ENCODE peak calls at places on chromosome 11, in four cellular contexts. I is HAP-1, C is IMR-90, H is cardiac fibroblast. G is an unnamed sample.

GRCh38 chr11:112050721-112051120 is 23.1 kb downstream of the PIH1D2 start:
- DNase-seq in I (no peak), C (no peak), H (no peak), G (no peak)

GRCh38 chr11:77101043-77101537 is 1.6 kb upstream of the OMP start:
- DNase-seq in I (peak; percentile 6), C (peak; percentile 30), H (peak; percentile 55), G (peak; percentile 47)

GRCh38 chr11:118605116-118605867 is 2.1 kb upstream of the PHLDB1 start:
- DNase-seq in I (no peak), C (peak; percentile 94), H (peak; percentile 97), G (peak; percentile 75)

GRCh38 chr11:119460582-119460981 is 37.6 kb upstream of the THY1 start:
- DNase-seq in I (no peak), C (peak; percentile 97), H (peak; percentile 26), G (peak; percentile 86)

GRCh38 chr11:11078344-11078743 is 220.5 kb upstream of the ZBED5 start:
- DNase-seq in I (no peak), C (peak; percentile 28), H (peak; percentile 17), G (peak; percentile 23)

GRCh38 chr11:5274340-5274739 is 4.6 kb upstream of the HBE1 start:
- DNase-seq in I (no peak), C (no peak), H (peak; percentile 27), G (no peak)

GRCh38 chr11:27085115-27085514 is 44.5 kb downstream of the BBOX1 start:
- DNase-seq in I (no peak), C (no peak), H (no peak), G (no peak)

GRCh38 chr11:83836883-83837654 is 550.9 kb upstream of the CCDC90B start:
- DNase-seq in I (peak; percentile 43), C (peak; percentile 50), H (peak; percentile 66), G (peak; percentile 70)

GRCh38 chr11:64661622-64662021 is 61.4 kb downstream of the NRXN2 start:
- DNase-seq in I (no peak), C (no peak), H (no peak), G (no peak)

GRCh38 chr11:117604349-117604995 is 192.5 kb downstream of the DSCAML1 start:
- DNase-seq in I (no peak), C (peak; percentile 32), H (no peak), G (no peak)

GRCh38 chr11:27201454-27202302 is 161.1 kb downstream of the BBOX1 start:
- DNase-seq in I (peak; percentile 98), C (peak; percentile 48), H (peak; percentile 71), G (peak; percentile 91)

G was measured in cardiac muscle cell.